ENCODE peak calls at places on chromosome 20, in nine cellular contexts. K, H, F, B, W, U, O, S and A are unnamed samples.

GRCh38 chr20:58651823-58652605 is 931 bp downstream of the STX16 start:
- DNase-seq in K (peak; percentile 77), H (peak; percentile 33), F (peak; percentile 91), B (peak; percentile 82), W (peak; percentile 76), U (peak; percentile 53), O (peak; percentile 82), S (peak; percentile 45), A (peak; percentile 83)

GRCh38 chr20:5718896-5719595 is 31.2 kb upstream of the SHLD1 start:
- DNase-seq in K (no peak), H (no peak), F (no peak), B (no peak), W (no peak), U (peak; percentile 80), O (no peak), S (no peak), A (no peak)

GRCh38 chr20:17571967-17572638 is 2.2 kb downstream of the DSTN start:
- DNase-seq in K (peak; percentile 38), H (peak; percentile 94), F (no peak), B (no peak), W (no peak), U (peak; percentile 78), O (no peak), S (no peak), A (no peak)

GRCh38 chr20:17645010-17645409 is 37.0 kb downstream of the RRBP1 start:
- DNase-seq in K (no peak), H (no peak), F (no peak), B (no peak), W (no peak), U (no peak), O (no peak), S (no peak), A (no peak)

GRCh38 chr20:60206259-60206658 is 248.0 kb downstream of the CDH26 start:
- DNase-seq in K (no peak), H (no peak), F (peak; percentile 68), B (peak; percentile 53), W (peak; percentile 57), U (peak; percentile 42), O (no peak), S (peak; percentile 36), A (peak; percentile 80)

GRCh38 chr20:2536562-2536986 is at the start of gene TMC2:
- DNase-seq in K (no peak), H (no peak), F (no peak), B (no peak), W (no peak), U (no peak), O (no peak), S (no peak), A (no peak)

GRCh38 chr20:48192109-48192508 is 406.8 kb upstream of the SULF2 start:
- DNase-seq in K (peak; percentile 58), H (no peak), F (no peak), B (no peak), W (no peak), U (peak; percentile 10), O (no peak), S (no peak), A (no peak)

GRCh38 chr20:44537993-44538392 is 16.1 kb upstream of the SERINC3 start:
- DNase-seq in K (no peak), H (no peak), F (no peak), B (peak; percentile 41), W (no peak), U (no peak), O (no peak), S (no peak), A (no peak)

GRCh38 chr20:53668981-53669380 is 75.3 kb upstream of the ZNF217 start:
- DNase-seq in K (peak; percentile 89), H (no peak), F (no peak), B (no peak), W (no peak), U (no peak), O (no peak), S (no peak), A (no peak)

GRCh38 chr20:15447549-15447948 is 1110.1 kb upstream of the FLRT3 start:
- DNase-seq in K (no peak), H (no peak), F (no peak), B (no peak), W (no peak), U (no peak), O (no peak), S (no peak), A (no peak)

GRCh38 chr20:47645632-47646031 is 139.6 kb downstream of the SULF2 start:
- DNase-seq in K (no peak), H (no peak), F (no peak), B (no peak), W (no peak), U (no peak), O (no peak), S (no peak), A (no peak)

GRCh38 chr20:43579861-43580793 is 10.6 kb upstream of the IFT52 start:
- DNase-seq in K (peak; percentile 35), H (no peak), F (peak; percentile 93), B (no peak), W (no peak), U (no peak), O (no peak), S (no peak), A (no peak)

GRCh38 chr20:54148947-54149764 is 24.6 kb downstream of the CYP24A1 start:
- DNase-seq in K (peak; percentile 94), H (no peak), F (no peak), B (no peak), W (no peak), U (peak; percentile 1), O (no peak), S (peak; percentile 3), A (no peak)

GRCh38 chr20:49054032-49054643 is 8.0 kb downstream of the CSE1L start:
- DNase-seq in K (no peak), H (no peak), F (no peak), B (no peak), W (no peak), U (no peak), O (no peak), S (no peak), A (no peak)

GRCh38 chr20:1854246-1854645 is 41.0 kb upstream of the SIRPA start:
- DNase-seq in K (no peak), H (peak; percentile 26), F (no peak), B (no peak), W (no peak), U (peak; percentile 91), O (no peak), S (peak; percentile 8), A (no peak)

GRCh38 chr20:40993794-40994540 is 34.7 kb upstream of the TOP1 start:
- DNase-seq in K (no peak), H (no peak), F (no peak), B (peak; percentile 39), W (no peak), U (peak; percentile 72), O (no peak), S (peak; percentile 18), A (no peak)

GRCh38 chr20:31908016-31908415 is 37.6 kb downstream of the TTLL9 start:
- DNase-seq in K (no peak), H (no peak), F (no peak), B (no peak), W (no peak), U (no peak), O (no peak), S (no peak), A (no peak)

GRCh38 chr20:32975698-32976674 is 28.2 kb downstream of the SUN5 start:
- DNase-seq in K (no peak), H (no peak), F (no peak), B (no peak), W (no peak), U (no peak), O (no peak), S (no peak), A (no peak)

GRCh38 chr20:63503524-63503923 is 4.6 kb upstream of the EEF1A2 start:
- DNase-seq in K (no peak), H (no peak), F (no peak), B (no peak), W (no peak), U (peak; percentile 28), O (no peak), S (no peak), A (no peak)

GRCh38 chr20:54122189-54122588 is 51.6 kb downstream of the CYP24A1 start:
- DNase-seq in K (no peak), H (no peak), F (no peak), B (peak; percentile 71), W (peak; percentile 60), U (no peak), O (no peak), S (no peak), A (no peak)